ENCODE peak calls at places on chromosomes 13 and 19, in seven cellular contexts. T, C, U, W, Z, M and G are unnamed samples.
A peak's percentile ranks its signal among the peaks of the same experiment; 100 is the strongest.

GRCh38 chr19:19096641-19097627 is 33.1 kb downstream of the SLC25A42 start:
- DNase-seq in U (no peak), C (no peak), T (no peak), M (no peak), W (no peak), Z (no peak), G (no peak)

GRCh38 chr13:75123428-75123827 is 358.5 kb downstream of the TBC1D4 start:
- DNase-seq in C (no peak), Z (no peak), T (no peak), U (no peak), W (no peak), M (no peak), G (no peak)

GRCh38 chr19:17333611-17334413 is 843 bp downstream of the ANO8 start:
- DNase-seq in Z (peak; percentile 56), W (peak; percentile 78), C (peak; percentile 65), U (no peak), M (no peak), T (peak; percentile 95), G (peak; percentile 92)

GRCh38 chr19:33767898-33768413 is 28.7 kb upstream of the KCTD15 start:
- DNase-seq in T (peak; percentile 8), U (no peak), Z (no peak), M (no peak), W (no peak), C (no peak), G (peak; percentile 32)

GRCh38 chr19:50493171-50493570 is 16.5 kb upstream of the GARIN5A start:
- DNase-seq in W (no peak), T (no peak), C (no peak), M (no peak), Z (no peak), U (peak; percentile 2), G (no peak)

GRCh38 chr13:66660013-66660804 is 569.9 kb downstream of the PCDH9 start:
- DNase-seq in U (no peak), W (peak; percentile 65), T (no peak), C (no peak), Z (no peak), M (no peak), G (peak; percentile 90)

GRCh38 chr13:76885203-76886004 is 801 bp downstream of the KCTD12 start:
- DNase-seq in U (peak; percentile 82), Z (peak; percentile 4), T (peak; percentile 73), M (peak; percentile 49), W (peak; percentile 53), C (peak; percentile 55), G (peak; percentile 76)

GRCh38 chr19:47284324-47284899 is 9.7 kb downstream of the INAFM1 start:
- DNase-seq in U (no peak), Z (peak; percentile 66), W (peak; percentile 60), M (no peak), C (peak; percentile 48), T (peak; percentile 61), G (peak; percentile 71)

GRCh38 chr19:18833849-18834643 is 2.3 kb downstream of the UPF1 start:
- DNase-seq in Z (no peak), T (no peak), C (no peak), U (no peak), W (no peak), M (no peak), G (peak; percentile 26)

GRCh38 chr19:23118400-23118799 is 1.6 kb downstream of the ZNF730 start:
- DNase-seq in W (no peak), Z (no peak), T (no peak), M (no peak), U (no peak), C (no peak), G (peak; percentile 3)

GRCh38 chr13:102702965-102703720 is 8.3 kb upstream of the METTL21C start:
- DNase-seq in Z (no peak), W (no peak), M (no peak), C (no peak), U (no peak), T (no peak), G (no peak)

GRCh38 chr19:4326837-4327251 is 11.8 kb downstream of the STAP2 start:
- DNase-seq in Z (no peak), C (no peak), T (no peak), U (no peak), W (no peak), M (no peak), G (no peak)

GRCh38 chr13:59750860-59751259 is 412.9 kb downstream of the DIAPH3 start:
- DNase-seq in U (no peak), T (no peak), C (no peak), W (peak; percentile 65), Z (no peak), M (peak; percentile 38), G (peak; percentile 9)

GRCh38 chr19:2607712-2608601 is 94.5 kb downstream of the GNG7 start:
- DNase-seq in T (peak; percentile 73), M (no peak), U (no peak), W (no peak), C (peak; percentile 77), Z (peak; percentile 80), G (no peak)

GRCh38 chr19:927044-927706 is 1.3 kb downstream of the ARID3A start:
- DNase-seq in U (peak; percentile 80), W (no peak), C (no peak), T (no peak), Z (no peak), M (no peak), G (peak; percentile 60)

GRCh38 chr13:20340759-20341161 is 108.6 kb upstream of the GJB6 start:
- DNase-seq in M (no peak), C (no peak), T (no peak), Z (no peak), W (no peak), U (no peak), G (peak; percentile 46)

GRCh38 chr19:40827386-40828247 is 22.6 kb downstream of the CYP2A6 start:
- DNase-seq in M (no peak), T (no peak), C (no peak), W (no peak), Z (no peak), U (no peak), G (no peak)

GRCh38 chr19:16619456-16619855 is 8.5 kb downstream of the MED26 start:
- DNase-seq in Z (no peak), W (no peak), M (no peak), U (no peak), C (no peak), T (no peak), G (no peak)

GRCh38 chr19:11365557-11366117 is 8.8 kb upstream of the SWSAP1 start:
- DNase-seq in U (no peak), T (no peak), C (no peak), M (no peak), W (no peak), Z (no peak), G (no peak)

GRCh38 chr19:4577020-4577782 is 17.7 kb upstream of the SEMA6B start:
- DNase-seq in C (no peak), Z (no peak), W (no peak), U (no peak), T (no peak), M (no peak), G (peak; percentile 50)

GRCh38 chr19:47494211-47494547 is 10.2 kb upstream of the KPTN start:
- DNase-seq in W (no peak), M (no peak), T (no peak), C (no peak), U (no peak), Z (no peak), G (no peak)

GRCh38 chr13:111636804-111637203 is 316.4 kb downstream of the TEX29 start:
- DNase-seq in M (no peak), U (no peak), T (no peak), Z (no peak), W (no peak), C (no peak), G (no peak)

GRCh38 chr13:95300625-95301134 is 571 bp downstream of the ABCC4 start:
- DNase-seq in T (peak; percentile 50), M (peak; percentile 33), W (peak; percentile 54), Z (peak; percentile 9), U (peak; percentile 66), C (peak; percentile 12), G (peak; percentile 76)

GRCh38 chr13:41746259-41746658 is 214.7 kb downstream of the VWA8 start:
- DNase-seq in C (no peak), Z (no peak), U (no peak), W (peak; percentile 66), T (peak; percentile 3), M (no peak), G (peak; percentile 85)

GRCh38 chr19:58560007-58560887 is 1.8 kb upstream of the UBE2M start:
- DNase-seq in T (no peak), U (no peak), M (no peak), C (no peak), Z (no peak), W (no peak), G (no peak)

GRCh38 chr19:23415561-23416191 is 20.4 kb upstream of the ZNF91 start:
- DNase-seq in W (no peak), C (no peak), Z (no peak), U (peak; percentile 54), T (no peak), M (no peak), G (peak; percentile 73)

GRCh38 chr13:106859505-106859904 is 291.6 kb upstream of the ARGLU1 start:
- DNase-seq in W (no peak), T (no peak), Z (no peak), C (no peak), U (no peak), M (no peak), G (no peak)

GRCh38 chr19:37251308-37252229 is 33.6 kb downstream of the ZNF383 start:
- DNase-seq in W (peak; percentile 50), M (peak; percentile 92), T (peak; percentile 57), C (peak; percentile 52), Z (peak; percentile 19), U (peak; percentile 89), G (peak; percentile 97)

GRCh38 chr19:39401549-39402416 is 4.9 kb upstream of the ZFP36 start:
- DNase-seq in T (peak; percentile 99), C (peak; percentile 94), W (peak; percentile 64), M (peak; percentile 38), U (peak; percentile 66), Z (peak; percentile 87), G (peak; percentile 73)

GRCh38 chr13:23696610-23697009 is 126.4 kb downstream of the TNFRSF19 start:
- DNase-seq in W (no peak), T (no peak), Z (no peak), M (no peak), U (no peak), C (no peak), G (no peak)

GRCh38 chr19:18194208-18194530 is 1.2 kb downstream of the MPV17L2 start:
- DNase-seq in W (no peak), Z (no peak), U (no peak), M (no peak), C (no peak), T (no peak), G (no peak)

GRCh38 chr19:42149447-42150202 is 17.4 kb upstream of the POU2F2 start:
- DNase-seq in C (no peak), W (no peak), T (no peak), M (no peak), U (no peak), Z (no peak), G (no peak)

GRCh38 chr19:6216996-6217751 is 62.6 kb downstream of the MLLT1 start:
- DNase-seq in C (no peak), Z (no peak), T (no peak), W (no peak), U (no peak), M (no peak), G (no peak)